ENCODE peak calls at places on chromosome 2, in seven cellular contexts. V, L, K, S, J, A and P are unnamed samples.

GRCh38 chr2:117835990-117836760 is 21.7 kb downstream of the DDX18 start:
- DNase-seq in J (peak; percentile 57), A (peak; percentile 39), L (peak; percentile 42), S (no peak), K (peak; percentile 96), V (no peak), P (no peak)

GRCh38 chr2:175126661-175127060 is 41.3 kb downstream of the ATF2 start:
- DNase-seq in A (peak; percentile 67), L (no peak), K (no peak), S (no peak), J (no peak), V (no peak), P (no peak)

GRCh38 chr2:218301176-218301819 is 9.0 kb upstream of the TMBIM1 start:
- DNase-seq in K (peak; percentile 78), A (peak; percentile 74), V (peak; percentile 91), J (peak; percentile 54), L (peak; percentile 44), S (peak; percentile 90), P (no peak)

GRCh38 chr2:85539361-85540130 is 578 bp downstream of the MAT2A start:
- DNase-seq in J (peak; percentile 43), L (peak; percentile 83), A (peak; percentile 64), S (peak; percentile 46), K (peak; percentile 82), V (no peak), P (no peak)

GRCh38 chr2:135124924-135125886 is 73.1 kb downstream of the RAB3GAP1 start:
- DNase-seq in A (peak; percentile 83), J (no peak), L (no peak), K (peak; percentile 29), V (peak; percentile 62), S (no peak), P (no peak)

GRCh38 chr2:233841183-233841582 is 13.2 kb downstream of the HJURP start:
- DNase-seq in V (no peak), L (no peak), A (no peak), S (no peak), J (no peak), K (no peak), P (no peak)

GRCh38 chr2:65018141-65018582 is 29.0 kb downstream of the SLC1A4 start:
- DNase-seq in K (no peak), S (no peak), J (no peak), L (no peak), V (no peak), A (no peak), P (no peak)

GRCh38 chr2:23706613-23707078 is 220.3 kb downstream of the ATAD2B start:
- DNase-seq in S (no peak), V (no peak), A (no peak), J (no peak), L (no peak), K (no peak), P (no peak)

GRCh38 chr2:241924069-241924908 is 54.8 kb downstream of the RTP5 start:
- DNase-seq in K (no peak), A (no peak), L (no peak), S (no peak), J (no peak), V (no peak), P (no peak)

GRCh38 chr2:27032495-27033252 is at the start of gene TMEM214:
- DNase-seq in L (peak; percentile 91), A (peak; percentile 80), K (peak; percentile 96), V (peak; percentile 71), S (peak; percentile 81), J (peak; percentile 72), P (no peak)

GRCh38 chr2:165864353-165864752 is 70.3 kb upstream of the GALNT3 start:
- DNase-seq in A (no peak), J (no peak), K (no peak), S (no peak), V (no peak), L (no peak), P (no peak)

GRCh38 chr2:187169108-187169713 is 278.8 kb downstream of the CALCRL start:
- DNase-seq in J (no peak), K (peak; percentile 23), L (no peak), V (no peak), A (no peak), S (peak; percentile 14), P (no peak)

GRCh38 chr2:51103205-51103604 is 71.3 kb upstream of the NRXN1 start:
- DNase-seq in J (peak; percentile 51), V (peak; percentile 4), A (peak; percentile 5), K (peak; percentile 0), S (no peak), L (no peak), P (no peak)

GRCh38 chr2:147037048-147037447 is 807.8 kb upstream of the ACVR2A start:
- DNase-seq in V (no peak), A (no peak), K (no peak), S (no peak), J (no peak), L (no peak), P (no peak)

GRCh38 chr2:85259865-85260264 is 67.9 kb downstream of the TGOLN2 start:
- DNase-seq in V (no peak), K (no peak), S (no peak), L (no peak), A (no peak), J (no peak), P (no peak)

GRCh38 chr2:124035001-124035400 is 9.9 kb downstream of the CNTNAP5 start:
- DNase-seq in V (no peak), A (no peak), L (no peak), J (no peak), K (no peak), S (no peak), P (no peak)

GRCh38 chr2:27149575-27150405 is 986 bp downstream of the TCF23 start:
- DNase-seq in A (no peak), S (no peak), J (no peak), V (no peak), L (no peak), K (no peak), P (no peak)

GRCh38 chr2:8544786-8545631 is 136.8 kb upstream of the ID2 start:
- DNase-seq in J (peak; percentile 93), L (peak; percentile 91), S (no peak), K (peak; percentile 97), A (no peak), V (peak; percentile 6), P (no peak)

GRCh38 chr2:188676012-188676405 is 298.2 kb upstream of the COL3A1 start:
- DNase-seq in S (no peak), A (no peak), J (peak; percentile 80), K (peak; percentile 43), L (no peak), V (no peak), P (no peak)

GRCh38 chr2:120587997-120588336 is 147.7 kb upstream of the GLI2 start:
- DNase-seq in L (no peak), K (no peak), J (no peak), V (no peak), A (no peak), S (no peak), P (no peak)

GRCh38 chr2:36952748-36953197 is 13.6 kb downstream of the STRN start:
- DNase-seq in A (peak; percentile 60), V (no peak), L (no peak), S (no peak), J (no peak), K (no peak), P (no peak)

GRCh38 chr2:205053827-205054410 is 508.6 kb downstream of the PARD3B start:
- DNase-seq in L (no peak), S (no peak), V (no peak), A (no peak), K (peak; percentile 10), J (peak; percentile 14), P (no peak)

DNA sequence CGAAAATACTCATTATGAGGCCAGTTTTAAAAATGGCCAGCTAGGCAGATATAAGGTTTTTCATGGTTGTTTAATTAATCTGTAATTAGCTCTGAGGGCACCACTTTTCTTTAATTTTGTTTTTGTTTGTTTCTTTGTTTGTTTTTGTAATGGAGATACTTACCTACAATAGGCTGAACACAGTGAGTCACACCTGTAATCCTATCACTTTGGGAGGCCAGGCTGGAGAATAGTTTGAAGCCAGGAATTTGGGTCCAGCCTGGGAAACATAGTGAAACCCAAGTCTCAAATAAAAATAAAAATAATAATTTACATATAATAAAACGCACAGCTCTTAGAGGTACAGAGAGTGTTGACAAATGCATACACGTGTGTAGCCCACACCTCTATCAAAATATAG is 56.8 kb upstream of the MSH2 start:
- DNase-seq in L (no peak), V (no peak), S (no peak), J (no peak), K (no peak), A (no peak), P (no peak)
- H3K4me3 ChIP-seq in L (no peak overlapping the region), V (no peak overlapping the region), S (no peak overlapping the region), J (peak overlapping the region; percentile 62), K (no peak overlapping the region), A (no peak overlapping the region), P (no peak overlapping the region)

DNA sequence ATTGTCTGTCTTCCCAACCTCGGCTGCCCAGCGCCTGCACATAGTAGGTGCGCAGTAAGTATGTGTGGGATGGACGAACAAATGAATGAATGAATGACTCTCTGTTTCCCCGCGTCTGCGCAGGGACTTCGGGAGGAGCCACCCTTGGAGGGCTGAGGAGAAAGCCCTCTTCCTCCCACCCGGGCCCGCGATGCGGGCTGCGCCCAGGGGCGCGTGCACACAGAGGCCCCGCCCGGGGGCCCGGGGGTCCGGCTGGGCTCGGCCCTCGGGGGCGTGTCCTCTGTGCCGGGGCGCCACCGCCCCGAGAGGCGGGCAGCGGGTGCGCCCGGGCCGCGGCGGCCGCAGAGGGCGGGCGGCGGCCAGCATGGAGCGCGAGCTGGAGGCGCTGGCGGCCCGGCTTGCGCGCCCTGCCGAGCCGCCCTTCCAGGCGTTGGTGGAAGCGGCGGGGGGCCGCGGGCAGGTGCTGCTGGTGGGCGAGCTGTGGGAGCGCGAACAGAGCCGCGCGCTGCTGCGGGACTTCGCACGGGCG is at the start of gene C2orf72:
- DNase-seq in L (peak; percentile 63), A (no peak), J (no peak), V (no peak), K (peak; percentile 36), S (no peak), P (no peak)
- TF ChIP-seq EZH2 in L (no peak), A (peak; percentile 60), J (peak; percentile 81), V (no peak), K (no peak), S (no peak), P (no peak)

DNA sequence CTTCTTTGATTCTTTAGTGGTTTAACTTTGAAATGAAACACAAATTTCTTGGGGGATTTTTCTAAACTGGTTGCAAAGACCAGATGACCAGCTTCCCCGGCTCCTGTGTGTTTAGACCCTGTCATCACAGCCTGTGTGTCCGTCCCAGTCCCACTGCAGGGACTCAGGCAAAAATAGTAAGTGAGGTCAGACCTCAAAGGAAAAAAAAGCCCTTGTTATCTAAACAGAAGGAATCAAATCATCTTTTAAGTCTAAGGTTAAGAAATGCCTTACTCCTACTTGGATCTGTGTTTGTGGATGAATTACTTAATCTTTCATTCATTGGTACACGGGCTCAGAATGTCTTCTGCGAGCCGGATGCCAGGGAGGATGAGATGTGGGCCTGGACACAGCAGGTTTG is 423.7 kb downstream of the LPIN1 start:
- DNase-seq in K (no peak), S (no peak), V (no peak), A (no peak), L (no peak), J (no peak), P (no peak)
- H3K9ac ChIP-seq in K (peak overlapping the region; percentile 70), S (no peak overlapping the region), V (no peak overlapping the region), A (no peak overlapping the region), L (peak overlapping the region; percentile 53), J (peak overlapping the region; percentile 4), P (no peak overlapping the region)

DNA sequence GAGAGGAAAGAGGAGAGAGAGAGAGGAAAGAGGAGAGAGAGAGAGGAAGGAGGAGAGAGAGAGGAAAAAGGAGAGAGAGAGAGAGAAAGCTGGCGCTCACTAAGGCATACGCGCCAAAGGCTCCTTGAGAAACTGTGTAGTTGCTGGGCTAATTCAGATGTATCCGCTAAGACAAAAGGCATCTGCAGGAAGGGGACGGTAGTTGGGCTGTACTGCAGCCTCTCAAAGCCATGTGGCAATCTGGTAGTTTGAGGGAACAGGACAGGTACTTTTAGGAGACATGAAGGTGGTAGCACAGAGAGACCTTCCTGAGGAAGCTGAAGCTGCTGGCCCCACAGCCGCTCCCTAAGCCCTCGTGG is 31.6 kb downstream of the THNSL2 start:
- DNase-seq in J (no peak), K (no peak), L (no peak), A (no peak), V (no peak), S (no peak), P (no peak)
- H3K4me3 ChIP-seq in J (no peak overlapping the region), K (no peak overlapping the region), L (no peak overlapping the region), A (no peak overlapping the region), V (no peak overlapping the region), S (no peak overlapping the region), P (no peak overlapping the region)